ENCODE peak calls at places on chromosomes 1 and 21, in nine cellular contexts. One of them, this sample, is unnamed.

GRCh38 chr1:184982002-184982954 is 8.0 kb upstream of the NIBAN1 start:
- DNase-seq in AG08395: peak
- DNase-seq in activated CD4-positive, alpha-beta T cell treated with anti-CD3 and anti-CD28 coated beads for 24 hours: peak
- DNase-seq in progenitor cell of endocrine pancreas: peak
- DNase-seq in activated T-helper 1 cell treated with anti-CD3 and anti-CD28 coated beads, Interleukin-2, amount 50 U/mL, for 16 hours: peak
- DNase-seq in stimulated activated CD4-positive, alpha-beta T cell treated with anti-CD3 and anti-CD28 coated beads, Interleukin-1b, Interleukin-23, amount 100 ng/mL, for 4 hours: peak
- DNase-seq in stromal cell of bone marrow: peak
- DNase-seq in AML-193: peak
- DNase-seq in NCI-H2029: peak
- DNase-seq in this sample: peak

GRCh38 chr1:166489356-166489669 is 322.5 kb upstream of the FAM78B start:
- DNase-seq in AG08395: no peak
- DNase-seq in activated CD4-positive, alpha-beta T cell treated with anti-CD3 and anti-CD28 coated beads for 24 hours: no peak
- DNase-seq in progenitor cell of endocrine pancreas: no peak
- DNase-seq in activated T-helper 1 cell treated with anti-CD3 and anti-CD28 coated beads, Interleukin-2, amount 50 U/mL, for 16 hours: no peak
- DNase-seq in stimulated activated CD4-positive, alpha-beta T cell treated with anti-CD3 and anti-CD28 coated beads, Interleukin-1b, Interleukin-23, amount 100 ng/mL, for 4 hours: no peak
- DNase-seq in stromal cell of bone marrow: no peak
- DNase-seq in AML-193: peak
- DNase-seq in NCI-H2029: no peak
- DNase-seq in this sample: no peak

GRCh38 chr21:15682182-15682895 is 47.4 kb upstream of the USP25 start:
- DNase-seq in AG08395: peak
- DNase-seq in activated CD4-positive, alpha-beta T cell treated with anti-CD3 and anti-CD28 coated beads for 24 hours: no peak
- DNase-seq in progenitor cell of endocrine pancreas: no peak
- DNase-seq in activated T-helper 1 cell treated with anti-CD3 and anti-CD28 coated beads, Interleukin-2, amount 50 U/mL, for 16 hours: no peak
- DNase-seq in stimulated activated CD4-positive, alpha-beta T cell treated with anti-CD3 and anti-CD28 coated beads, Interleukin-1b, Interleukin-23, amount 100 ng/mL, for 4 hours: no peak
- DNase-seq in stromal cell of bone marrow: no peak
- DNase-seq in AML-193: peak
- DNase-seq in NCI-H2029: no peak
- DNase-seq in this sample: peak

GRCh38 chr1:201739492-201740085 is 89.4 kb upstream of the IPO9 start:
- DNase-seq in AG08395: no peak
- DNase-seq in activated CD4-positive, alpha-beta T cell treated with anti-CD3 and anti-CD28 coated beads for 24 hours: peak
- DNase-seq in progenitor cell of endocrine pancreas: peak
- DNase-seq in activated T-helper 1 cell treated with anti-CD3 and anti-CD28 coated beads, Interleukin-2, amount 50 U/mL, for 16 hours: peak
- DNase-seq in stimulated activated CD4-positive, alpha-beta T cell treated with anti-CD3 and anti-CD28 coated beads, Interleukin-1b, Interleukin-23, amount 100 ng/mL, for 4 hours: peak
- DNase-seq in stromal cell of bone marrow: no peak
- DNase-seq in AML-193: no peak
- DNase-seq in NCI-H2029: peak
- DNase-seq in this sample: peak

GRCh38 chr21:34734696-34735095 is 65.9 kb downstream of the CLIC6 start:
- DNase-seq in AG08395: no peak
- DNase-seq in activated CD4-positive, alpha-beta T cell treated with anti-CD3 and anti-CD28 coated beads for 24 hours: no peak
- DNase-seq in progenitor cell of endocrine pancreas: no peak
- DNase-seq in activated T-helper 1 cell treated with anti-CD3 and anti-CD28 coated beads, Interleukin-2, amount 50 U/mL, for 16 hours: no peak
- DNase-seq in stimulated activated CD4-positive, alpha-beta T cell treated with anti-CD3 and anti-CD28 coated beads, Interleukin-1b, Interleukin-23, amount 100 ng/mL, for 4 hours: no peak
- DNase-seq in stromal cell of bone marrow: no peak
- DNase-seq in AML-193: no peak
- DNase-seq in NCI-H2029: no peak
- DNase-seq in this sample: no peak

GRCh38 chr1:32447469-32448185 is 17.2 kb upstream of the ZBTB8B start:
- DNase-seq in AG08395: no peak
- DNase-seq in activated CD4-positive, alpha-beta T cell treated with anti-CD3 and anti-CD28 coated beads for 24 hours: no peak
- DNase-seq in progenitor cell of endocrine pancreas: no peak
- DNase-seq in activated T-helper 1 cell treated with anti-CD3 and anti-CD28 coated beads, Interleukin-2, amount 50 U/mL, for 16 hours: no peak
- DNase-seq in stimulated activated CD4-positive, alpha-beta T cell treated with anti-CD3 and anti-CD28 coated beads, Interleukin-1b, Interleukin-23, amount 100 ng/mL, for 4 hours: no peak
- DNase-seq in stromal cell of bone marrow: no peak
- DNase-seq in AML-193: no peak
- DNase-seq in NCI-H2029: no peak
- DNase-seq in this sample: peak

GRCh38 chr1:207810606-207811295 is 58.9 kb downstream of the CD46 start:
- DNase-seq in AG08395: no peak
- DNase-seq in activated CD4-positive, alpha-beta T cell treated with anti-CD3 and anti-CD28 coated beads for 24 hours: no peak
- DNase-seq in progenitor cell of endocrine pancreas: no peak
- DNase-seq in activated T-helper 1 cell treated with anti-CD3 and anti-CD28 coated beads, Interleukin-2, amount 50 U/mL, for 16 hours: no peak
- DNase-seq in stimulated activated CD4-positive, alpha-beta T cell treated with anti-CD3 and anti-CD28 coated beads, Interleukin-1b, Interleukin-23, amount 100 ng/mL, for 4 hours: no peak
- DNase-seq in stromal cell of bone marrow: no peak
- DNase-seq in AML-193: no peak
- DNase-seq in NCI-H2029: no peak
- DNase-seq in this sample: no peak

GRCh38 chr1:24999906-25000305 is 69.8 kb upstream of the RUNX3 start:
- DNase-seq in AG08395: no peak
- DNase-seq in activated CD4-positive, alpha-beta T cell treated with anti-CD3 and anti-CD28 coated beads for 24 hours: no peak
- DNase-seq in progenitor cell of endocrine pancreas: no peak
- DNase-seq in activated T-helper 1 cell treated with anti-CD3 and anti-CD28 coated beads, Interleukin-2, amount 50 U/mL, for 16 hours: no peak
- DNase-seq in stimulated activated CD4-positive, alpha-beta T cell treated with anti-CD3 and anti-CD28 coated beads, Interleukin-1b, Interleukin-23, amount 100 ng/mL, for 4 hours: no peak
- DNase-seq in stromal cell of bone marrow: no peak
- DNase-seq in AML-193: no peak
- DNase-seq in NCI-H2029: no peak
- DNase-seq in this sample: no peak

GRCh38 chr1:36576677-36577076 is 94.0 kb upstream of the CSF3R start:
- DNase-seq in AG08395: no peak
- DNase-seq in activated CD4-positive, alpha-beta T cell treated with anti-CD3 and anti-CD28 coated beads for 24 hours: no peak
- DNase-seq in progenitor cell of endocrine pancreas: no peak
- DNase-seq in activated T-helper 1 cell treated with anti-CD3 and anti-CD28 coated beads, Interleukin-2, amount 50 U/mL, for 16 hours: no peak
- DNase-seq in stimulated activated CD4-positive, alpha-beta T cell treated with anti-CD3 and anti-CD28 coated beads, Interleukin-1b, Interleukin-23, amount 100 ng/mL, for 4 hours: no peak
- DNase-seq in stromal cell of bone marrow: no peak
- DNase-seq in AML-193: no peak
- DNase-seq in NCI-H2029: no peak
- DNase-seq in this sample: no peak

GRCh38 chr1:19860418-19860817 is 21.8 kb upstream of the OTUD3 start:
- DNase-seq in AG08395: no peak
- DNase-seq in activated CD4-positive, alpha-beta T cell treated with anti-CD3 and anti-CD28 coated beads for 24 hours: no peak
- DNase-seq in progenitor cell of endocrine pancreas: no peak
- DNase-seq in activated T-helper 1 cell treated with anti-CD3 and anti-CD28 coated beads, Interleukin-2, amount 50 U/mL, for 16 hours: no peak
- DNase-seq in stimulated activated CD4-positive, alpha-beta T cell treated with anti-CD3 and anti-CD28 coated beads, Interleukin-1b, Interleukin-23, amount 100 ng/mL, for 4 hours: no peak
- DNase-seq in stromal cell of bone marrow: no peak
- DNase-seq in AML-193: no peak
- DNase-seq in NCI-H2029: peak
- DNase-seq in this sample: no peak

GRCh38 chr1:163163861-163164582 is 38.7 kb downstream of the RGS5 start:
- DNase-seq in AG08395: no peak
- DNase-seq in activated CD4-positive, alpha-beta T cell treated with anti-CD3 and anti-CD28 coated beads for 24 hours: no peak
- DNase-seq in progenitor cell of endocrine pancreas: no peak
- DNase-seq in activated T-helper 1 cell treated with anti-CD3 and anti-CD28 coated beads, Interleukin-2, amount 50 U/mL, for 16 hours: no peak
- DNase-seq in stimulated activated CD4-positive, alpha-beta T cell treated with anti-CD3 and anti-CD28 coated beads, Interleukin-1b, Interleukin-23, amount 100 ng/mL, for 4 hours: no peak
- DNase-seq in stromal cell of bone marrow: no peak
- DNase-seq in AML-193: no peak
- DNase-seq in NCI-H2029: no peak
- DNase-seq in this sample: no peak

GRCh38 chr1:226181996-226182714 is 4.4 kb downstream of the ACBD3 start:
- DNase-seq in AG08395: peak
- DNase-seq in activated CD4-positive, alpha-beta T cell treated with anti-CD3 and anti-CD28 coated beads for 24 hours: no peak
- DNase-seq in progenitor cell of endocrine pancreas: no peak
- DNase-seq in activated T-helper 1 cell treated with anti-CD3 and anti-CD28 coated beads, Interleukin-2, amount 50 U/mL, for 16 hours: no peak
- DNase-seq in stimulated activated CD4-positive, alpha-beta T cell treated with anti-CD3 and anti-CD28 coated beads, Interleukin-1b, Interleukin-23, amount 100 ng/mL, for 4 hours: no peak
- DNase-seq in stromal cell of bone marrow: no peak
- DNase-seq in AML-193: peak
- DNase-seq in NCI-H2029: no peak
- DNase-seq in this sample: peak

GRCh38 chr1:68141079-68141800 is 90.8 kb upstream of the DIRAS3 start:
- DNase-seq in AG08395: peak
- DNase-seq in activated CD4-positive, alpha-beta T cell treated with anti-CD3 and anti-CD28 coated beads for 24 hours: no peak
- DNase-seq in progenitor cell of endocrine pancreas: no peak
- DNase-seq in activated T-helper 1 cell treated with anti-CD3 and anti-CD28 coated beads, Interleukin-2, amount 50 U/mL, for 16 hours: no peak
- DNase-seq in stimulated activated CD4-positive, alpha-beta T cell treated with anti-CD3 and anti-CD28 coated beads, Interleukin-1b, Interleukin-23, amount 100 ng/mL, for 4 hours: no peak
- DNase-seq in stromal cell of bone marrow: peak
- DNase-seq in AML-193: no peak
- DNase-seq in NCI-H2029: no peak
- DNase-seq in this sample: peak

GRCh38 chr1:154353460-154353904 is 28.2 kb downstream of the ATP8B2 start:
- DNase-seq in AG08395: peak
- DNase-seq in activated CD4-positive, alpha-beta T cell treated with anti-CD3 and anti-CD28 coated beads for 24 hours: no peak
- DNase-seq in progenitor cell of endocrine pancreas: no peak
- DNase-seq in activated T-helper 1 cell treated with anti-CD3 and anti-CD28 coated beads, Interleukin-2, amount 50 U/mL, for 16 hours: no peak
- DNase-seq in stimulated activated CD4-positive, alpha-beta T cell treated with anti-CD3 and anti-CD28 coated beads, Interleukin-1b, Interleukin-23, amount 100 ng/mL, for 4 hours: no peak
- DNase-seq in stromal cell of bone marrow: peak
- DNase-seq in AML-193: peak
- DNase-seq in NCI-H2029: no peak
- DNase-seq in this sample: peak

GRCh38 chr1:20183035-20183434 is 2.9 kb upstream of the UBXN10 start:
- DNase-seq in AG08395: no peak
- DNase-seq in activated CD4-positive, alpha-beta T cell treated with anti-CD3 and anti-CD28 coated beads for 24 hours: no peak
- DNase-seq in progenitor cell of endocrine pancreas: no peak
- DNase-seq in activated T-helper 1 cell treated with anti-CD3 and anti-CD28 coated beads, Interleukin-2, amount 50 U/mL, for 16 hours: no peak
- DNase-seq in stimulated activated CD4-positive, alpha-beta T cell treated with anti-CD3 and anti-CD28 coated beads, Interleukin-1b, Interleukin-23, amount 100 ng/mL, for 4 hours: no peak
- DNase-seq in stromal cell of bone marrow: no peak
- DNase-seq in AML-193: no peak
- DNase-seq in NCI-H2029: no peak
- DNase-seq in this sample: no peak

GRCh38 chr1:198734323-198735008 is 95.6 kb downstream of the PTPRC start:
- DNase-seq in AG08395: no peak
- DNase-seq in activated CD4-positive, alpha-beta T cell treated with anti-CD3 and anti-CD28 coated beads for 24 hours: no peak
- DNase-seq in progenitor cell of endocrine pancreas: no peak
- DNase-seq in activated T-helper 1 cell treated with anti-CD3 and anti-CD28 coated beads, Interleukin-2, amount 50 U/mL, for 16 hours: no peak
- DNase-seq in stimulated activated CD4-positive, alpha-beta T cell treated with anti-CD3 and anti-CD28 coated beads, Interleukin-1b, Interleukin-23, amount 100 ng/mL, for 4 hours: no peak
- DNase-seq in stromal cell of bone marrow: no peak
- DNase-seq in AML-193: no peak
- DNase-seq in NCI-H2029: no peak
- DNase-seq in this sample: no peak

GRCh38 chr1:7632681-7633080 is 138.4 kb upstream of the VAMP3 start:
- DNase-seq in AG08395: no peak
- DNase-seq in activated CD4-positive, alpha-beta T cell treated with anti-CD3 and anti-CD28 coated beads for 24 hours: no peak
- DNase-seq in progenitor cell of endocrine pancreas: no peak
- DNase-seq in activated T-helper 1 cell treated with anti-CD3 and anti-CD28 coated beads, Interleukin-2, amount 50 U/mL, for 16 hours: no peak
- DNase-seq in stimulated activated CD4-positive, alpha-beta T cell treated with anti-CD3 and anti-CD28 coated beads, Interleukin-1b, Interleukin-23, amount 100 ng/mL, for 4 hours: no peak
- DNase-seq in stromal cell of bone marrow: no peak
- DNase-seq in AML-193: no peak
- DNase-seq in NCI-H2029: no peak
- DNase-seq in this sample: no peak

GRCh38 chr1:198465201-198466144 is 75.0 kb downstream of the ATP6V1G3 start:
- DNase-seq in AG08395: peak
- DNase-seq in activated CD4-positive, alpha-beta T cell treated with anti-CD3 and anti-CD28 coated beads for 24 hours: no peak
- DNase-seq in progenitor cell of endocrine pancreas: no peak
- DNase-seq in activated T-helper 1 cell treated with anti-CD3 and anti-CD28 coated beads, Interleukin-2, amount 50 U/mL, for 16 hours: no peak
- DNase-seq in stimulated activated CD4-positive, alpha-beta T cell treated with anti-CD3 and anti-CD28 coated beads, Interleukin-1b, Interleukin-23, amount 100 ng/mL, for 4 hours: no peak
- DNase-seq in stromal cell of bone marrow: peak
- DNase-seq in AML-193: peak
- DNase-seq in NCI-H2029: no peak
- DNase-seq in this sample: peak

GRCh38 chr21:31266241-31266640 is 77.8 kb downstream of the TIAM1 start:
- DNase-seq in AG08395: no peak
- DNase-seq in activated CD4-positive, alpha-beta T cell treated with anti-CD3 and anti-CD28 coated beads for 24 hours: no peak
- DNase-seq in progenitor cell of endocrine pancreas: no peak
- DNase-seq in activated T-helper 1 cell treated with anti-CD3 and anti-CD28 coated beads, Interleukin-2, amount 50 U/mL, for 16 hours: no peak
- DNase-seq in stimulated activated CD4-positive, alpha-beta T cell treated with anti-CD3 and anti-CD28 coated beads, Interleukin-1b, Interleukin-23, amount 100 ng/mL, for 4 hours: no peak
- DNase-seq in stromal cell of bone marrow: no peak
- DNase-seq in AML-193: no peak
- DNase-seq in NCI-H2029: no peak
- DNase-seq in this sample: no peak

GRCh38 chr1:40067023-40067422 is 26.5 kb downstream of the CAP1 start:
- DNase-seq in AG08395: no peak
- DNase-seq in activated CD4-positive, alpha-beta T cell treated with anti-CD3 and anti-CD28 coated beads for 24 hours: no peak
- DNase-seq in progenitor cell of endocrine pancreas: no peak
- DNase-seq in activated T-helper 1 cell treated with anti-CD3 and anti-CD28 coated beads, Interleukin-2, amount 50 U/mL, for 16 hours: no peak
- DNase-seq in stimulated activated CD4-positive, alpha-beta T cell treated with anti-CD3 and anti-CD28 coated beads, Interleukin-1b, Interleukin-23, amount 100 ng/mL, for 4 hours: no peak
- DNase-seq in stromal cell of bone marrow: no peak
- DNase-seq in AML-193: no peak
- DNase-seq in NCI-H2029: no peak
- DNase-seq in this sample: no peak

This sample was measured in GM03348.